ENCODE peak calls at places on chromosomes 6 and 20, in six cellular contexts. F is PC-3, N is NCI-H446, O is SK-MEL-5, V is NCI-H1436 treated with DMSO at 0.1 percent for 48 hours, S is fibroblast of pulmonary artery. C is an unnamed sample.

GRCh38 chr6:79797912-79798311 is 149.4 kb downstream of the ELOVL4 start:
- DNase-seq in F (no peak), N (no peak), S (no peak), V (peak), O (no peak), C (no peak)

GRCh38 chr6:33143113-33143760 is 49.0 kb downstream of the COL11A2 start:
- DNase-seq in S (no peak), V (no peak), F (no peak), N (no peak), O (no peak), C (no peak)

GRCh38 chr6:136959471-136959891 is 37.4 kb downstream of the SLC35D3 start:
- DNase-seq in S (no peak), F (no peak), N (no peak), O (no peak), V (no peak), C (no peak)

GRCh38 chr6:2102316-2102883 is 143.0 kb downstream of the GMDS start:
- DNase-seq in F (no peak), V (no peak), S (peak), N (no peak), O (peak), C (no peak)

GRCh38 chr20:49245921-49246740 is 26.9 kb downstream of the DDX27 start:
- DNase-seq in V (no peak), O (peak), N (no peak), F (peak), S (peak), C (peak)

GRCh38 chr6:90021701-90022100 is 127.4 kb downstream of the GJA10 start:
- DNase-seq in O (no peak), F (no peak), N (no peak), S (no peak), V (peak), C (no peak)

GRCh38 chr20:51542894-51543788 is 622 bp upstream of the NFATC2 start:
- DNase-seq in F (no peak), O (no peak), S (no peak), N (no peak), V (no peak), C (no peak)

GRCh38 chr6:53979468-53980067 is 131.7 kb upstream of the MLIP start:
- DNase-seq in V (no peak), N (peak), F (peak), O (peak), S (peak), C (peak)

GRCh38 chr20:2816583-2817340 is 598 bp downstream of the TMEM239 start:
- DNase-seq in O (peak), S (no peak), N (no peak), F (no peak), V (no peak), C (no peak)

GRCh38 chr20:41287327-41287726 is 30.2 kb downstream of the ZHX3 start:
- DNase-seq in O (no peak), S (peak), F (peak), N (no peak), V (no peak), C (no peak)

GRCh38 chr6:125114248-125114858 is 39.2 kb upstream of the TPD52L1 start:
- DNase-seq in V (peak), N (peak), O (peak), F (peak), S (peak), C (peak)

GRCh38 chr6:163687075-163687474 is 272.6 kb downstream of the QKI start:
- DNase-seq in V (no peak), N (no peak), F (no peak), S (no peak), O (no peak), C (no peak)

GRCh38 chr6:145206247-145206907 is 528.9 kb downstream of the EPM2A start:
- DNase-seq in S (peak), V (no peak), O (no peak), F (no peak), N (no peak), C (no peak)

GRCh38 chr6:13397359-13398080 is 69.2 kb upstream of the TBC1D7 start:
- DNase-seq in F (no peak), S (no peak), O (no peak), V (no peak), N (no peak), C (no peak)

GRCh38 chr20:17678886-17679285 is 3.2 kb downstream of the RRBP1 start:
- DNase-seq in S (no peak), V (no peak), O (no peak), F (no peak), N (no peak), C (no peak)

GRCh38 chr20:57590485-57591288 is 29.5 kb downstream of the ZBP1 start:
- DNase-seq in N (no peak), O (no peak), V (no peak), S (no peak), F (no peak), C (no peak)

GRCh38 chr6:98841589-98842488 is 7.5 kb downstream of the POU3F2 start:
- DNase-seq in F (no peak), S (no peak), O (no peak), V (no peak), N (no peak), C (peak)

GRCh38 chr6:116511424-116512131 is at the start of gene CALHM5:
- DNase-seq in N (no peak), O (peak), S (peak), F (peak), V (no peak), C (peak)

GRCh38 chr6:42471116-42471515 is 19.4 kb upstream of the TRERF1 start:
- DNase-seq in S (no peak), F (no peak), V (no peak), N (no peak), O (no peak), C (no peak)

GRCh38 chr6:47061631-47062300 is 19.6 kb upstream of the ADGRF1 start:
- DNase-seq in N (no peak), F (peak), O (peak), V (no peak), S (peak), C (peak)

GRCh38 chr20:8932192-8933150 is 136.4 kb upstream of the PLCB4 start:
- DNase-seq in S (peak), F (peak), O (no peak), V (no peak), N (no peak), C (no peak)

GRCh38 chr20:1946762-1947534 is 46.9 kb downstream of the PDYN start:
- DNase-seq in F (no peak), N (no peak), V (no peak), O (no peak), S (peak), C (peak)

GRCh38 chr6:116682334-116682712 is 1.3 kb downstream of the KPNA5 start:
- DNase-seq in N (no peak), O (no peak), S (peak), V (peak), F (peak), C (peak)

GRCh38 chr20:59074456-59074855 is 31.9 kb upstream of the PRELID3B start:
- DNase-seq in V (no peak), O (no peak), F (peak), S (peak), N (no peak), C (no peak)

GRCh38 chr20:14288341-14289330 is 48.8 kb downstream of the FLRT3 start:
- DNase-seq in V (no peak), O (peak), F (peak), S (peak), N (no peak), C (no peak)

GRCh38 chr6:154408906-154409500 is 52.4 kb upstream of the IPCEF1 start:
- DNase-seq in F (peak), S (peak), O (peak), V (no peak), N (no peak), C (peak)

GRCh38 chr20:38369387-38369786 is 23.1 kb downstream of the LBP start:
- DNase-seq in N (no peak), S (peak), V (no peak), F (peak), O (peak), C (peak)

GRCh38 chr6:251920-252319 is 40.4 kb upstream of the DUSP22 start:
- DNase-seq in N (no peak), S (no peak), O (no peak), V (no peak), F (peak), C (no peak)

GRCh38 chr20:23180451-23180921 is 94.4 kb upstream of the CD93 start:
- DNase-seq in O (no peak), N (no peak), V (no peak), F (no peak), S (no peak), C (no peak)

GRCh38 chr6:145148392-145149175 is 586.7 kb downstream of the EPM2A start:
- DNase-seq in V (no peak), S (peak), N (no peak), F (peak), O (peak), C (no peak)

C was measured in pons.